ENCODE peak calls at places on chromosomes 12 and 14, in ten cellular contexts. C, N, L, T, I, D, Y, X, S and E are unnamed samples.

GRCh38 chr12:25692115-25693035 is 139.3 kb upstream of the LMNTD1 start:
- DNase-seq in T (no peak), N (no peak), Y (no peak), I (no peak), D (no peak), L (no peak), C (no peak), S (no peak), X (no peak), E (no peak)

GRCh38 chr14:101134851-101135486 is 231.4 kb upstream of the RTL1 start:
- DNase-seq in I (no peak), S (no peak), N (no peak), Y (no peak), D (no peak), X (no peak), T (no peak), L (no peak), C (no peak), E (peak)

GRCh38 chr12:116161588-116161987 is 115.9 kb downstream of the MED13L start:
- DNase-seq in S (peak), Y (no peak), L (peak), X (no peak), D (no peak), C (no peak), I (no peak), N (no peak), T (no peak), E (no peak)

GRCh38 chr14:102805454-102805891 is 28.2 kb downstream of the TRAF3 start:
- DNase-seq in D (no peak), S (peak), N (peak), Y (no peak), L (no peak), C (peak), T (no peak), I (no peak), X (no peak), E (peak)

GRCh38 chr12:38175538-38175937 is 141.0 kb upstream of the ALG10B start:
- DNase-seq in N (no peak), D (no peak), I (no peak), S (peak), C (no peak), X (no peak), L (peak), T (no peak), Y (no peak), E (no peak)

GRCh38 chr12:104680070-104680469 is 223.3 kb downstream of the CHST11 start:
- DNase-seq in D (peak), Y (no peak), X (no peak), S (peak), I (no peak), C (peak), T (no peak), N (peak), L (no peak), E (peak)

GRCh38 chr12:30774599-30774998 is 19.8 kb upstream of the CAPRIN2 start:
- DNase-seq in C (no peak), L (no peak), X (no peak), N (no peak), Y (no peak), T (no peak), D (no peak), S (no peak), I (no peak), E (no peak)

GRCh38 chr12:84996759-84997158 is 39.3 kb downstream of the TSPAN19 start:
- DNase-seq in N (no peak), Y (no peak), T (no peak), D (no peak), X (no peak), S (no peak), C (no peak), I (no peak), L (no peak), E (no peak)